ENCODE peak calls at places on chromosomes 5 and 9, in eight cellular contexts. N, V, S, T, E, U, A and J are unnamed samples.

GRCh38 chr5:98599016-98599415 is 174.4 kb upstream of the RGMB start:
- DNase-seq in V (no peak), A (no peak), S (no peak), T (no peak), E (no peak), N (no peak), U (no peak), J (no peak)

GRCh38 chr9:109403116-109403515 is 82.3 kb upstream of the EPB41L4B start:
- DNase-seq in S (no peak), U (no peak), E (no peak), V (no peak), N (no peak), T (no peak), A (no peak), J (no peak)

GRCh38 chr9:106892632-106893031 is 29.7 kb downstream of the ZNF462 start:
- DNase-seq in V (peak; percentile 99), A (no peak), U (peak; percentile 64), T (peak; percentile 47), E (no peak), S (peak; percentile 63), N (no peak), J (peak; percentile 93)

GRCh38 chr9:35195683-35196082 is 33.9 kb downstream of the UNC13B start:
- DNase-seq in N (no peak), U (no peak), T (no peak), E (no peak), S (no peak), V (no peak), A (no peak), J (peak; percentile 8)

GRCh38 chr5:97157689-97158088 is 15.3 kb upstream of the LIX1 start:
- DNase-seq in S (no peak), V (no peak), T (no peak), U (no peak), A (no peak), N (no peak), E (no peak), J (no peak)

GRCh38 chr5:43305948-43306563 is 7.2 kb downstream of the HMGCS1 start:
- DNase-seq in A (peak; percentile 85), T (no peak), V (peak; percentile 77), U (peak; percentile 67), E (no peak), S (no peak), N (no peak), J (peak; percentile 76)

GRCh38 chr9:132769895-132770774 is 99.9 kb downstream of the GTF3C4 start:
- DNase-seq in E (peak; percentile 76), U (peak; percentile 78), V (peak; percentile 74), N (peak; percentile 66), T (peak; percentile 48), S (peak; percentile 62), A (no peak), J (no peak)

GRCh38 chr5:168315991-168316578 is 24.6 kb downstream of the WWC1 start:
- DNase-seq in S (no peak), E (no peak), A (no peak), T (no peak), U (no peak), N (no peak), V (no peak), J (no peak)

GRCh38 chr9:107685901-107686300 is 196.3 kb upstream of the KLF4 start:
- DNase-seq in U (no peak), T (no peak), V (no peak), A (no peak), S (no peak), N (no peak), E (no peak), J (peak; percentile 63)

GRCh38 chr9:31745468-31745867 is 639.0 kb upstream of the ACO1 start:
- DNase-seq in T (no peak), S (no peak), V (no peak), E (no peak), N (no peak), U (no peak), A (no peak), J (no peak)

GRCh38 chr5:33330416-33330815 is 110.3 kb upstream of the TARS1 start:
- DNase-seq in N (no peak), V (no peak), T (no peak), U (no peak), A (no peak), S (no peak), E (no peak), J (no peak)

GRCh38 chr9:134504106-134504385 is 137.6 kb upstream of the COL5A1 start:
- DNase-seq in V (no peak), S (no peak), N (no peak), A (no peak), T (no peak), E (no peak), U (no peak), J (no peak)

GRCh38 chr5:14995229-14995628 is 123.7 kb upstream of the ANKH start:
- DNase-seq in T (no peak), V (no peak), S (no peak), E (no peak), N (no peak), U (no peak), A (no peak), J (no peak)

GRCh38 chr9:27664136-27664819 is 91.0 kb upstream of the C9orf72 start:
- DNase-seq in U (no peak), S (no peak), A (no peak), N (no peak), T (no peak), E (no peak), V (no peak), J (no peak)

GRCh38 chr9:38017885-38018186 is 51.2 kb downstream of the SHB start:
- DNase-seq in E (no peak), N (no peak), U (no peak), T (no peak), S (no peak), V (no peak), A (no peak), J (no peak)

GRCh38 chr9:87206064-87206661 is 258.9 kb upstream of the GAS1 start:
- DNase-seq in A (no peak), S (no peak), T (no peak), V (no peak), N (no peak), U (no peak), E (no peak), J (no peak)

GRCh38 chr9:123434619-123435240 is 78.7 kb downstream of the CRB2 start:
- DNase-seq in T (no peak), A (peak; percentile 56), U (peak; percentile 56), S (no peak), N (no peak), V (peak; percentile 83), E (no peak), J (no peak)

GRCh38 chr5:71457106-71457505 is 1.7 kb downstream of the BDP1 start:
- DNase-seq in S (no peak), U (no peak), E (no peak), V (no peak), N (no peak), A (peak; percentile 41), T (no peak), J (no peak)
- H3K4me3 ChIP-seq in S (no peak overlapping the region), U (peak overlapping the region; percentile 74), E (peak overlapping the region; percentile 96), V (no peak overlapping the region), N (no peak overlapping the region), A (peak overlapping the region; percentile 71), T (peak overlapping the region; percentile 84), J (peak overlapping the region; percentile 95)

DNA sequence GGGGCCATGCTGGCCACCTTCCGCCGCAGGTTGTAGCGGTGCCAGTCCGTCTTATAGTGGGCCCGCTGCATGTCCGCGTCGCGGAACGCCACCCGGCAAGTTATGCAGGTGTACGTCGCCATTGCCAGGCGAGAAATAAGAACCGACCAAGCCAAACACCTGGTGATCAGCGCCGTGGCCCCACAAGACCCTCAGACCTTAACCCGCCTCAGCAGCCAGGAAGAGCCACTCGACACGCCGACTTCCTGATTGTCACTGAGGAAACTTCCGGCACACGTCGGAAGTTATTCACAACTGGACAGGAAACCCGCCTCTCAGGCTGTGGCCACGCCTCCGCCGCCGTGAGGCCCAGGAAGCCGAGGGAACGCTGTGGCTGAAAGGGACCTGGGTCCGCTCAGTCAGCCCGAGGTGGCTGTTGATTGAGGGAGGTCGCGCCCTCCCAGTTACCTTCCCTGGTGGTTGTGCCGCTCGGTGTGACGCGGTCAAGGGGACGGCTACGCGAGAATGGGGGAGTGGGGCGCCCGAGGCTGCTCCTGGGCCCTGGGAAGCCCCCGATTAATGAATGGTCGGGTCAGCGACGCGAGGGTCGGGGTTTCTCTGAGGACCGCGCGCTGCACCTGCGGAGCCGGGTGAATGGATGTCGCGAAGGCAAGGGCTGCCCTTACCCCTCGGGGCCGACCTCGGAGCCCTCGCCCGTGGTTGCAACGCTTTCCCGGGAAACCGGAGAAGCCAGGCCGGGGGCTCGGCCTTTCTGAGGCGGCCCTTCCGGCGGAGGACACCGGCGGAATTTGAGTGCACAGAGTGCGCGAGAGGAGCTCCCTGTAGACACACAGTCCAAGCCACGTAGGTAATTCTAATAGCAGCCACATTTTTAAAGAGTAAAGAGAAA is at the start of gene ZNF622:
- DNase-seq in E (peak; percentile 93), V (peak; percentile 96), U (peak; percentile 96), N (peak; percentile 93), A (peak; percentile 97), S (peak; percentile 94), T (peak; percentile 81), J (peak; percentile 81)
- H3K4me1 ChIP-seq in E (peaks cover 59% of the 10 kb centered on the region), V (no peaks in the 10 kb centered on the region), U (peaks cover 18% of the 10 kb centered on the region), N (peaks cover 53% of the 10 kb centered on the region), A (peaks cover 18% of the 10 kb centered on the region), S (peaks cover 4% of the 10 kb centered on the region), T (peaks cover 7% of the 10 kb centered on the region), J (peaks cover 20% of the 10 kb centered on the region)

GRCh38 chr5:40909723-40910122 is 426 bp downstream of the C7 start:
- DNase-seq in T (no peak), S (no peak), E (no peak), N (no peak), A (no peak), V (no peak), U (no peak), J (peak; percentile 26)
- H3K4me3 ChIP-seq in T (no peak overlapping the region), S (peak overlapping the region; percentile 11), E (no peak overlapping the region), N (no peak overlapping the region), A (no peak overlapping the region), V (no peak overlapping the region), U (no peak overlapping the region), J (no peak overlapping the region)

GRCh38 chr9:33129251-33129885 is 37.8 kb downstream of the B4GALT1 start:
- DNase-seq in N (no peak), A (no peak), T (no peak), S (no peak), V (no peak), E (no peak), U (no peak), J (no peak)

GRCh38 chr9:33128570-33128969 is 38.6 kb downstream of the B4GALT1 start:
- DNase-seq in U (no peak), N (no peak), V (no peak), S (no peak), T (no peak), E (no peak), A (no peak), J (peak; percentile 13)

GRCh38 chr9:33125871-33126822 is 41.0 kb downstream of the B4GALT1 start:
- DNase-seq in S (no peak), E (no peak), A (peak; percentile 44), V (no peak), N (no peak), U (no peak), T (no peak), J (no peak)

GRCh38 chr9:33129886-33130284 is 37.3 kb downstream of the B4GALT1 start:
- DNase-seq in U (no peak), S (no peak), T (no peak), A (no peak), N (no peak), E (no peak), V (no peak), J (no peak)

DNA sequence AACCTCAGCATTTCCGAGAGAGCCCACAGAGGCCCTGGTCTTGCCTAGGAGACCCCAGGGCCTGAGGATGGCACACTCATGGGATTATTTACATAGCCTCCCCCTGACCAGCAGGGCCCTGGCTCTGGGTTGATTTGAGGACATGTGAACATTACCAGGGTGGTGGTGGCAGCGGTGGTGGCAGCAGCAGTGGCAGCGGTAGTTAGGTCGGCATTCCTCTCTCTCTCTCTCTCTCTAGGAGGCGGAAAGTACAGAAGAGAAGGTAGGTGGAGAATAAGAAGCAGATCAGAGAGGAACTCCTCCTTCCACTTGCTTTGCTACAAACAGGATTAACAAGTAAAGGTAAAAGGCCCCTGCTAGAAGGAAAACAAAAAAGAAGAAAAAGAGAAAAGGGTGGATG is 39.3 kb downstream of the B4GALT1 start:
- DNase-seq in A (no peak), E (no peak), U (no peak), S (no peak), N (no peak), T (no peak), V (no peak), J (no peak)
- H3K4me1 ChIP-seq in A (no peaks in the 10 kb centered on the region), E (peaks cover 31% of the 10 kb centered on the region), U (peaks cover 14% of the 10 kb centered on the region), S (peaks cover 15% of the 10 kb centered on the region), N (peaks cover 36% of the 10 kb centered on the region), T (peaks cover 2% of the 10 kb centered on the region), V (no peaks in the 10 kb centered on the region), J (no peaks in the 10 kb centered on the region)